ENCODE peak calls at places on chromosome 16, in four cellular contexts. One of them, this sample, is unnamed. For H3K4me1, the result is how much of the 10 kb centered on the place peaks cover.

GRCh38 chr16:15518412-15519351 is 84.3 kb downstream of the BMERB1 start:
- DNase-seq in mesendoderm: peak
- DNase-seq in Peyer's patch: no peak
- DNase-seq in cardiac muscle cell: no peak
- DNase-seq in this sample: no peak

GRCh38 chr16:87621976-87622713 is 19.8 kb downstream of the JPH3 start:
- DNase-seq in Peyer's patch: no peak
- DNase-seq in mesendoderm: no peak
- DNase-seq in cardiac muscle cell: no peak
- DNase-seq in this sample: no peak

GRCh38 chr16:5852151-5852550 is 754.6 kb upstream of the EEF2KMT start:
- DNase-seq in Peyer's patch: no peak
- DNase-seq in cardiac muscle cell: no peak
- DNase-seq in mesendoderm: no peak
- DNase-seq in this sample: peak

GRCh38 chr16:8579559-8579958 is 10.8 kb downstream of the TMEM114 start:
- DNase-seq in Peyer's patch: no peak
- DNase-seq in cardiac muscle cell: no peak
- DNase-seq in mesendoderm: no peak
- DNase-seq in this sample: no peak

GRCh38 chr16:81693467-81694303 is 85.4 kb upstream of the PLCG2 start:
- DNase-seq in cardiac muscle cell: no peak
- DNase-seq in mesendoderm: no peak
- DNase-seq in Peyer's patch: peak
- DNase-seq in this sample: no peak

GRCh38 chr16:6122401-6122800 is 1024.8 kb upstream of the EEF2KMT start:
- DNase-seq in Peyer's patch: no peak
- DNase-seq in mesendoderm: no peak
- DNase-seq in cardiac muscle cell: no peak
- DNase-seq in this sample: no peak

GRCh38 chr16:56616608-56617211 is 8.3 kb downstream of the MT2A start:
- DNase-seq in cardiac muscle cell: no peak
- DNase-seq in Peyer's patch: no peak
- DNase-seq in mesendoderm: no peak
- DNase-seq in this sample: no peak

GRCh38 chr16:17585449-17586080 is 114.8 kb upstream of the XYLT1 start:
- DNase-seq in Peyer's patch: no peak
- DNase-seq in cardiac muscle cell: no peak
- DNase-seq in mesendoderm: no peak
- DNase-seq in this sample: no peak

GRCh38 chr16:81127051-81127450 is 30.9 kb upstream of the GCSH start:
- DNase-seq in Peyer's patch: no peak
- DNase-seq in cardiac muscle cell: no peak
- DNase-seq in mesendoderm: peak
- DNase-seq in this sample: no peak

GRCh38 chr16:787978-788398 is at the start of gene RPUSD1:
- DNase-seq in cardiac muscle cell: no peak
- DNase-seq in mesendoderm: peak
- DNase-seq in Peyer's patch: no peak
- DNase-seq in this sample: peak

GRCh38 chr16:56343661-56344517 is 81.5 kb downstream of the AMFR start:
- DNase-seq in Peyer's patch: no peak
- DNase-seq in cardiac muscle cell: no peak
- DNase-seq in mesendoderm: no peak
- DNase-seq in this sample: no peak

GRCh38 chr16:20359997-20360396 is 7.5 kb upstream of the UMOD start:
- DNase-seq in mesendoderm: peak
- DNase-seq in cardiac muscle cell: peak
- DNase-seq in Peyer's patch: no peak
- DNase-seq in this sample: no peak

GRCh38 chr16:8721693-8722348 is 47.4 kb downstream of the ABAT start:
- DNase-seq in cardiac muscle cell: no peak
- DNase-seq in mesendoderm: no peak
- DNase-seq in Peyer's patch: no peak
- DNase-seq in this sample: no peak

GRCh38 chr16:11094075-11094593 is 149.8 kb downstream of the CLEC16A start:
- DNase-seq in mesendoderm: peak
- DNase-seq in cardiac muscle cell: peak
- DNase-seq in Peyer's patch: peak
- DNase-seq in this sample: peak

GRCh38 chr16:6018848-6019489 is 921.4 kb upstream of the EEF2KMT start:
- DNase-seq in Peyer's patch: no peak
- DNase-seq in cardiac muscle cell: peak
- DNase-seq in mesendoderm: peak
- DNase-seq in this sample: no peak

GRCh38 chr16:57165483-57165882 is 20.4 kb downstream of the PSME3IP1 start:
- DNase-seq in Peyer's patch: no peak
- DNase-seq in mesendoderm: no peak
- DNase-seq in cardiac muscle cell: no peak
- DNase-seq in this sample: no peak

GRCh38 chr16:76964464-76965154 is 226.4 kb upstream of the MON1B start:
- DNase-seq in Peyer's patch: no peak
- DNase-seq in mesendoderm: no peak
- DNase-seq in cardiac muscle cell: no peak
- DNase-seq in this sample: no peak

GRCh38 chr16:29857133-29857760 is 5.8 kb downstream of the CDIPT start:
- DNase-seq in cardiac muscle cell: no peak
- DNase-seq in Peyer's patch: no peak
- DNase-seq in mesendoderm: no peak
- DNase-seq in this sample: no peak

GRCh38 chr16:27445502-27446175 is 43.7 kb downstream of the IL21R start:
- DNase-seq in Peyer's patch: peak
- DNase-seq in mesendoderm: no peak
- DNase-seq in cardiac muscle cell: no peak
- DNase-seq in this sample: no peak

GRCh38 chr16:25006504-25007055 is 8.6 kb downstream of the ARHGAP17 start:
- DNase-seq in mesendoderm: no peak
- DNase-seq in cardiac muscle cell: no peak
- DNase-seq in Peyer's patch: no peak
- DNase-seq in this sample: no peak

GRCh38 chr16:14301150-14302030 is 230.3 kb downstream of the MRTFB start:
- DNase-seq in cardiac muscle cell: peak
- DNase-seq in mesendoderm: peak
- DNase-seq in Peyer's patch: no peak
- DNase-seq in this sample: peak

GRCh38 chr16:56844056-56844455 is 21.0 kb upstream of the SLC12A3 start:
- DNase-seq in cardiac muscle cell: no peak
- DNase-seq in mesendoderm: no peak
- DNase-seq in Peyer's patch: no peak
- DNase-seq in this sample: no peak

GRCh38 chr16:2155091-2156024 is at the start of gene TRAF7:
- DNase-seq in Peyer's patch: peak
- DNase-seq in cardiac muscle cell: peak
- DNase-seq in mesendoderm: peak
- DNase-seq in this sample: peak

GRCh38 chr16:2158262-2158638 is 2.7 kb downstream of the TRAF7 start:
- DNase-seq in cardiac muscle cell: no peak
- DNase-seq in Peyer's patch: no peak
- DNase-seq in mesendoderm: no peak
- DNase-seq in this sample: no peak

GRCh38 chr16:2156025-2156848 is 655 bp downstream of the TRAF7 start:
- DNase-seq in mesendoderm: peak
- DNase-seq in Peyer's patch: no peak
- DNase-seq in cardiac muscle cell: peak
- DNase-seq in this sample: peak

GRCh38 chr16:2157480-2158261 is 2.1 kb downstream of the TRAF7 start:
- DNase-seq in mesendoderm: no peak
- DNase-seq in cardiac muscle cell: no peak
- DNase-seq in Peyer's patch: peak
- DNase-seq in this sample: no peak

DNA sequence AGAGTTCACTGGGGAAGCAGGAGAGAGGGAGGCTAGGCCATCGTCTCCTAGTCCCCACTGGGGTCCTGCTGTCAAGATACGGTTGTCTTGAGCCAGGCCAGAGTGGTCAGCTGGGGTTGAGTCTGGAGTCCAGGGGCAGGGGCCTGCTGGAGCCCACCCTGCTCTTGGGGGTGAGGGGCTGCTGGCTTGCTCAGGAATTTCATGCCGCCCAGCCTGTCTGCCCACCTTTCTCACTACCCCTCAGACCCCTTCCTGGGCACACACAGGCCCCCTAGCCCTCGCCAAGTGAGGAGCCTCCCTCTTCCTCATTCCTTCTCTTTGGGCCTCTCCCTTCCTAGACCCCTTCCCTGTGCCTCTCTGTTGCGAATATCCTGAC is 1.3 kb downstream of the TRAF7 start:
- DNase-seq in cardiac muscle cell: no peak
- DNase-seq in mesendoderm: no peak
- DNase-seq in Peyer's patch: no peak
- DNase-seq in this sample: no peak
- H3K4me3 ChIP-seq in cardiac muscle cell: peak
- H3K4me3 ChIP-seq in mesendoderm: peak
- H3K4me3 ChIP-seq in Peyer's patch: peak
- H3K4me3 ChIP-seq in this sample: peak

GRCh38 chr16:4386951-4387565 is 15.4 kb downstream of the VASN start:
- DNase-seq in cardiac muscle cell: no peak
- DNase-seq in mesendoderm: no peak
- DNase-seq in Peyer's patch: no peak
- DNase-seq in this sample: no peak
- H3K4me1 ChIP-seq in cardiac muscle cell: under half
- H3K4me1 ChIP-seq in mesendoderm: under half
- H3K4me1 ChIP-seq in Peyer's patch: under half
- H3K4me1 ChIP-seq in this sample: under half

GRCh38 chr16:79532785-79533184 is 67.8 kb downstream of the MAF start:
- DNase-seq in Peyer's patch: no peak
- DNase-seq in mesendoderm: no peak
- DNase-seq in cardiac muscle cell: no peak
- DNase-seq in this sample: no peak
- H3K4me3 ChIP-seq in Peyer's patch: no peak
- H3K4me3 ChIP-seq in mesendoderm: no peak
- H3K4me3 ChIP-seq in cardiac muscle cell: no peak
- H3K4me3 ChIP-seq in this sample: no peak

DNA sequence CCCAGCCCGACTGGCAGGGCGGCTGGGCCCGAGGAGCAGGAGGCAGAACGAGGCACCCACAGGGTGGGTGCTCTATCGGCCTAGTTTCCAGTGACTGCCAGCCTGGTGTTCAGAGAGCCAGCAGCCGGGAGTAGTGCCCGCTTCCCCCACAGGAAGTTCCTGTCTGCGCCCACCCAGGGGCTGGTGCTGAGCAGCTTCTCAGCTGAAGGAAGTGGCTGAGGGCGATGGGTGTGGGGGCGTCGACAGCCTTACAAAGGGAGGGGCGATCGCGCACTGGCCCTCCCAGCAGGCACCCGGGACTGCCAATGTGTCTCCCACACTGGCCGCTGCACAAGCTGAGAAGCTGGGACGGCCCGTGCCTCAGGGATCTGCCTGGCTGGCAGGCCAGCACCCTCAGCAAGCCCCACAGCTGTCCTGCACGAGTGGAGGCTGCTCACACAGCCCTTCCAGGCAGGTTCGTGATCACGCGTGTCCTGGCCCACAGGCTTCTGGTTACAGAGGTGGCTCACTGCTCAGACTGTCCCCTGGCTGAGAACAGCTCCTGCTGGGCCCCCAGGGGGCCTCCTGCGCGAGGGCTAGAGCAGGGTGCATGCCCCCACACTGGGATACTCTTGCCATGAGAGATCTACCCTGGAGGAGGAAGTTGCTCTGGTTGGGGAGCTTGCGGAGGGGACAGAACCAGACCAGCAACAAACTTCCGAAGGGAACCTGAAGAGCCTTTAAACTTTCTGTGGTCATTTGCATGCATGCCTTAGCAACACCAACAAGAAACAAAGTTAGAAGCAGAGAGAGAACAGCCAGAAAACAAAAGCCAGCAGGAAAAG is 2.5 kb downstream of the RNF166 start:
- DNase-seq in mesendoderm: no peak
- DNase-seq in cardiac muscle cell: no peak
- DNase-seq in Peyer's patch: no peak
- DNase-seq in this sample: no peak
- H3K4me1 ChIP-seq in mesendoderm: under half
- H3K4me1 ChIP-seq in cardiac muscle cell: under half
- H3K4me1 ChIP-seq in Peyer's patch: under half
- H3K4me1 ChIP-seq in this sample: under half

DNA sequence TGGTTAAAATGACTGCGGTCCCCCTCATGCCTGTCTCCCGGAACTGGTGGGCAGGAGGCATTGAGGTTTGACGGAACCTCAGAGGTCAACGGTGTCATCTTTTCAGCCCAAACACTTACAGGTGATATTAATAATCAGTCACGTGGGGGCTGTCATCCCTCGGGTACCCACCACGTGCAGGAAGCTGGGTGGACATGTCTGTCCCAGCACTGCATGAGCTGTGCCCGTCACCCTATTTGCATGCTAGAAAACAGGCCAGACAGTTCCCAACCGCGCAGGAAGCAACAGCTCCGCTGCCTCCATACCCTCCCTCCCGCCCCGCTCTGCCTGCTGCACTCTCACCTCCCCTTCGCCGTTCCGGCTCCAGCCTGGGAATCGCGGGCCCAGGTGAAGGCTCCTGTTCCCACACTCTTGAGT is 1.4 kb downstream of the SYNGR3 start:
- DNase-seq in mesendoderm: no peak
- DNase-seq in cardiac muscle cell: no peak
- DNase-seq in Peyer's patch: no peak
- DNase-seq in this sample: no peak
- H3K4me3 ChIP-seq in mesendoderm: no peak
- H3K4me3 ChIP-seq in cardiac muscle cell: peak
- H3K4me3 ChIP-seq in Peyer's patch: peak
- H3K4me3 ChIP-seq in this sample: no peak

GRCh38 chr16:66902648-66903543 is 15.8 kb downstream of the CDH16 start:
- DNase-seq in cardiac muscle cell: peak
- DNase-seq in mesendoderm: no peak
- DNase-seq in Peyer's patch: no peak
- DNase-seq in this sample: no peak
- H3K4me1 ChIP-seq in cardiac muscle cell: half or more
- H3K4me1 ChIP-seq in mesendoderm: under half
- H3K4me1 ChIP-seq in Peyer's patch: under half
- H3K4me1 ChIP-seq in this sample: under half

DNA sequence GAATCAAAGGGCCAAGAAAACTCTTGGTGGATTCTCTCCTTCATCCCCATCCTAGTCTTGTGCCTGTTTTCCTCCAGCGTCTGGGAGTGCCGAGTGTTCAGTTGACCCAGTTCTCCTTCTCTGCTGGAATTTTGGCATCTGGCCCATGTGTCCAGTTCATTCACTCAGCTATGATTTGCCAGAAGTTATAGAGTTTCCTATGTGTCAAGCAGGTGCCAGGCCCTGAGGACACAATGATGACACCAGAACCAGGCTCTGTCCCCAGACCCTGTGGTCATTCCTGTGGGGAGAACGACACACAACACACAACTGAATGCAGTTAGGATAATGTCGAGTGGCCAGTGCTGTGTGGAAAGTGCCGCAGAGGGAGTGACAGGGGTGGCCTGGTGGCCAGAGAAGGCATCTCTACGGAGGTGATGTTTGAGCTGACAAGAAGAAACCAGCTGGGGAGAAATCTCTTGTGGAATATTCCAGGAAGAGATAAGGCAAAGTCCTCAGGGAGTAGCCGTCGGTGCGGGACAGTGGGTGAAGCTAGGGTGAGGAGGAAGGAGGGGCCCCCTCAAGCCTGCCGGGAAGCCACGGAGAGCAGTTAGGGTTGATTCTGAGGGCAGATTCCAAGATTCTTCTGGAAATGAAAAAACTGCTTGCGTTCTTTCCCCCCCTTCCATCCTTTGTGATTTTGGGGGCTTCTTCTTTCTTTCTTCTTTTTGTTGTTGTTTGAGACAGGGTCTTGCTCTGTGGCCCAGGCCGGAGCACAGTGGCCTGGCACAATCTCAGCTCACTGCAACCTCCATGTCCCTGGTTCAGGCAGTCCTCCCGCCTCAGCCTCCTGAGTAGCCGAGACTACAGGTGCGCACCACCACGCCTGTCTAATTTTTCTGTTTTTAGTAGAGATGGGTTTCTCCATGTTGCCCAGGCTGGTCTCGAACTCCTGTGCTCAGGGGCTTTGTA is 35.8 kb upstream of the IL34 start:
- DNase-seq in Peyer's patch: peak
- DNase-seq in cardiac muscle cell: no peak
- DNase-seq in mesendoderm: no peak
- DNase-seq in this sample: no peak
- H3K4me3 ChIP-seq in Peyer's patch: no peak
- H3K4me3 ChIP-seq in cardiac muscle cell: no peak
- H3K4me3 ChIP-seq in mesendoderm: no peak
- H3K4me3 ChIP-seq in this sample: no peak

This sample was measured in MM.1S.